ENCODE peak calls at places on chromosomes 1 and 21, in ten cellular contexts. S is adrenal gland, G is cardiac muscle cell, B is PC-3, X is GM12864, H is CD14-positive monocyte, Y is thyroid gland, D is GM06990, Z is cardiac fibroblast, C is progenitor cell of endocrine pancreas. E is an unnamed sample.

GRCh38 chr1:244403431-244403830 is 48.3 kb downstream of the ADSS2 start:
- DNase-seq in S (no peak), G (no peak), B (no peak), X (no peak), H (no peak), Y (no peak), D (no peak), Z (no peak), C (no peak), E (no peak)

GRCh38 chr21:43262427-43262826 is 93.6 kb downstream of the CRYAA start:
- DNase-seq in S (no peak), G (no peak), B (no peak), X (no peak), H (no peak), Y (no peak), D (no peak), Z (peak), C (no peak), E (no peak)

GRCh38 chr1:95438213-95438948 is 204.4 kb downstream of the RWDD3 start:
- DNase-seq in S (no peak), G (no peak), B (no peak), X (no peak), H (no peak), Y (no peak), D (no peak), Z (no peak), C (no peak), E (no peak)

GRCh38 chr1:211739671-211740411 is 64.4 kb upstream of the NEK2 start:
- DNase-seq in S (no peak), G (no peak), B (no peak), X (peak), H (no peak), Y (no peak), D (peak), Z (no peak), C (no peak), E (peak)

GRCh38 chr21:39187141-39187540 is 3.9 kb upstream of the PSMG1 start:
- DNase-seq in S (no peak), G (no peak), B (no peak), X (no peak), H (no peak), Y (no peak), D (no peak), Z (no peak), C (no peak), E (no peak)

GRCh38 chr1:42210421-42211133 is 46.0 kb upstream of the GUCA2A start:
- DNase-seq in S (no peak), G (no peak), B (peak), X (no peak), H (no peak), Y (no peak), D (no peak), Z (peak), C (no peak), E (no peak)

GRCh38 chr1:41823453-41823852 is 95.3 kb downstream of the HIVEP3 start:
- DNase-seq in S (no peak), G (peak), B (peak), X (no peak), H (no peak), Y (peak), D (no peak), Z (peak), C (peak), E (no peak)

GRCh38 chr1:228150458-228151169 is 884 bp downstream of the GJC2 start:
- DNase-seq in S (peak), G (peak), B (no peak), X (no peak), H (no peak), Y (peak), D (peak), Z (peak), C (no peak), E (no peak)

GRCh38 chr1:109186704-109187071 is 27.0 kb upstream of the SARS1 start:
- DNase-seq in S (peak), G (no peak), B (no peak), X (no peak), H (no peak), Y (peak), D (no peak), Z (no peak), C (no peak), E (no peak)

GRCh38 chr1:2097386-2098300 is 47.4 kb downstream of the PRKCZ start:
- DNase-seq in S (no peak), G (no peak), B (peak), X (no peak), H (no peak), Y (no peak), D (no peak), Z (no peak), C (no peak), E (no peak)

GRCh38 chr1:207871117-207871649 is 39.7 kb downstream of the CD34 start:
- DNase-seq in S (no peak), G (no peak), B (no peak), X (no peak), H (no peak), Y (no peak), D (no peak), Z (no peak), C (no peak), E (no peak)

DNA sequence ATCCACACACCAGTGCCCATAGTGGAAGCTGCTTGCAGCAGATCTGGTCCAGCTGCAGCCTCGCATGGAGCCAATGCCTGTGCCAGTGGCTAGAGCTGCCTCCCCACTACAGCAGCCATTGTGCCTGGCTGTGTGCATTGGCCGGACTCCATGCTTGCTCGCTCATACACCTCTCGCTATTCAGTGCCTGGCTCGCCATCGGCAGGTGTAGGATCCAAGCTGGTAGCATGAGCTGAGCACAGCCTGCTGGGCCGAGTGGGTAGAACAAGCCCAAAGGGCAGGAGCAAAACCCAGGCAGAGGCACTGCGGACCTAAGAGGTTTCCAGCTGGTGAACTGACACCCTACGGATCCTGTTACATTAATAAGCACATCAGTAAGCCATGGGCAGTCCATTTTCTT is 1184.1 kb downstream of the AMY1C start:
- DNase-seq in S (no peak), G (no peak), B (no peak), X (no peak), H (no peak), Y (no peak), D (peak), Z (no peak), C (no peak), E (no peak)
- TF ChIP-seq CTCF in S (no peak), G (no peak), B (no peak), X (no peak), H (no peak), Y (no peak), D (no peak), Z (no peak), C (no peak), E (no peak)

GRCh38 chr1:160837558-160838205 is 25.0 kb downstream of the CD244 start:
- DNase-seq in S (no peak), G (peak), B (peak), X (peak), H (peak), Y (peak), D (peak), Z (no peak), C (no peak), E (peak)
- TF ChIP-seq CTCF in S (no peak), G (no peak), B (no peak), X (peak), H (peak), Y (no peak), D (peak), Z (no peak), C (no peak), E (peak)

DNA sequence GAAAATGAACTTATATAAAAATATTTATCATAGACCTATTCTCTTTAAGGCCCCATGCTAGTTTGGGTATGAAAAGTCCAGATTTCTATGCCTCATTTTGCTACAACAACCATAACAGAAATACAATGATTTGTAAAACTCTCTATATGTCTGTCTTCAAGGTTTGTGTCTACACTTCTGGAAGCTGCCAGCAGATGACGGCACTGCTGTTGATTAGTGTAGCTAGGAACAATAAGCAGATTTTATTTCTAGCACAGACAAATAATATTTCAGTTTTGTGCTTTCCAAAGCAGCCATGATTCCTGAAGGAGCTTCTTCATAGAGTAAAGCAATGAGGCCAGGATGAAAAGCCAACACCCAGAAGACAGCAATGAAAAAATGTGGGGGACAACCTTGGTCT is 779.6 kb upstream of the ADGRL2 start:
- DNase-seq in S (no peak), G (peak), B (no peak), X (no peak), H (no peak), Y (no peak), D (no peak), Z (peak), C (no peak), E (no peak)
- TF ChIP-seq CTCF in S (no peak), G (peak), B (no peak), X (no peak), H (no peak), Y (no peak), D (no peak), Z (peak), C (no peak), E (no peak)

DNA sequence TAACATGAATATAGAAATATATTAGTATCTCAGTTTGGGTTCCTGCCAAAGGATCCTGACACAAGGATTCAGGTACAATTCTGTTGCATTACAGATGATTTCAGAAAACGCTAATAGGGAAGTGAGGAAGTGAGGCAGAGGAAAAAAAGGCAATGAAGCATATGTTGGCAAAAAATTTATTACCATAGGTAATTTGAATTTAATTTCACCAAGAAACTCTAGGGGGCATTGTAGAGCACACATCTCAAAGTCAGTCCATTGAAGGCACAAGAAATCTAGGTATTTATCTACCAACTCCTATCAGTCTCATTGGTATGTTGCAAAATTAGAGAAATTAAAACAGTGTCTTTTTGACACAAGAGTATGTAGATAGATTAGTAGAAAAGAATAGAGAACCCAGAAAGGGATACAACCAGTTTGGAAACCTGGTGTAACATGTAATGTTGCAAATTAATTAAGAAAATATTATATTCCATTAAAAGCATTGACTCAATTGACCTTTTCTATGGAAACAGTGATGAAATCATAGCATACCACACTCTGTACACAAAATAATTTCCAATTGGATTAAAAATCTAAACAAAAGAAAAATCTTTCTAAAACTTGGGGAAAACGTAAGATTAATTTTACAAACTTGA is 104.9 kb upstream of the SNX7 start:
- DNase-seq in S (no peak), G (peak), B (peak), X (no peak), H (no peak), Y (no peak), D (no peak), Z (peak), C (no peak), E (no peak)
- TF ChIP-seq CTCF in S (peak), G (peak), B (peak), X (peak), H (no peak), Y (peak), D (peak), Z (peak), C (peak), E (peak)

E was measured in GM13976.